ENCODE peak calls at places on chromosomes 3 and 15, in ten cellular contexts. One of them, this sample, is unnamed.

GRCh38 chr3:58206406-58207011 is 4.3 kb downstream of the DNASE1L3 start:
- DNase-seq in brain microvascular endothelial cell: peak; percentile 49
- DNase-seq in right atrium auricular region: no peak
- DNase-seq in left lung: no peak
- DNase-seq in upper lobe of right lung: no peak
- DNase-seq in cardiac muscle cell: peak; percentile 38
- DNase-seq in IMR-90: peak; percentile 56
- DNase-seq in bronchial epithelial cell: peak; percentile 89
- DNase-seq in ovary: no peak
- DNase-seq in PC-3: peak; percentile 88
- DNase-seq in this sample: peak; percentile 45

GRCh38 chr3:17094551-17094950 is 209.8 kb downstream of the PLCL2 start:
- DNase-seq in PC-3: no peak
- DNase-seq in bronchial epithelial cell: no peak
- DNase-seq in right atrium auricular region: no peak
- DNase-seq in left lung: no peak
- DNase-seq in brain microvascular endothelial cell: no peak
- DNase-seq in cardiac muscle cell: no peak
- DNase-seq in IMR-90: no peak
- DNase-seq in upper lobe of right lung: no peak
- DNase-seq in ovary: no peak
- DNase-seq in this sample: no peak

GRCh38 chr3:133376805-133377204 is 23.1 kb upstream of the BFSP2 start:
- DNase-seq in IMR-90: no peak
- DNase-seq in right atrium auricular region: no peak
- DNase-seq in left lung: no peak
- DNase-seq in bronchial epithelial cell: no peak
- DNase-seq in cardiac muscle cell: peak; percentile 9
- DNase-seq in upper lobe of right lung: no peak
- DNase-seq in PC-3: no peak
- DNase-seq in brain microvascular endothelial cell: peak; percentile 16
- DNase-seq in ovary: no peak
- DNase-seq in this sample: no peak

GRCh38 chr3:66555214-66555844 is 54.5 kb upstream of the LRIG1 start:
- DNase-seq in brain microvascular endothelial cell: no peak
- DNase-seq in right atrium auricular region: no peak
- DNase-seq in IMR-90: no peak
- DNase-seq in bronchial epithelial cell: no peak
- DNase-seq in cardiac muscle cell: no peak
- DNase-seq in left lung: no peak
- DNase-seq in ovary: no peak
- DNase-seq in PC-3: peak; percentile 67
- DNase-seq in upper lobe of right lung: no peak
- DNase-seq in this sample: no peak

GRCh38 chr3:149621218-149622005 is 36.4 kb downstream of the WWTR1 start:
- DNase-seq in left lung: no peak
- DNase-seq in PC-3: peak; percentile 71
- DNase-seq in IMR-90: peak; percentile 92
- DNase-seq in bronchial epithelial cell: peak; percentile 58
- DNase-seq in right atrium auricular region: no peak
- DNase-seq in cardiac muscle cell: peak; percentile 87
- DNase-seq in ovary: no peak
- DNase-seq in brain microvascular endothelial cell: peak; percentile 90
- DNase-seq in upper lobe of right lung: no peak
- DNase-seq in this sample: peak; percentile 95

GRCh38 chr3:167913218-167913902 is 177.8 kb downstream of the SERPINI1 start:
- DNase-seq in IMR-90: peak; percentile 3
- DNase-seq in ovary: no peak
- DNase-seq in PC-3: peak; percentile 46
- DNase-seq in brain microvascular endothelial cell: peak; percentile 35
- DNase-seq in upper lobe of right lung: no peak
- DNase-seq in left lung: no peak
- DNase-seq in cardiac muscle cell: peak; percentile 78
- DNase-seq in right atrium auricular region: no peak
- DNase-seq in bronchial epithelial cell: peak; percentile 15
- DNase-seq in this sample: peak; percentile 17

GRCh38 chr3:161337311-161337710 is 34.0 kb downstream of the SPTSSB start:
- DNase-seq in ovary: no peak
- DNase-seq in right atrium auricular region: no peak
- DNase-seq in PC-3: no peak
- DNase-seq in bronchial epithelial cell: no peak
- DNase-seq in cardiac muscle cell: no peak
- DNase-seq in left lung: no peak
- DNase-seq in brain microvascular endothelial cell: no peak
- DNase-seq in IMR-90: no peak
- DNase-seq in upper lobe of right lung: no peak
- DNase-seq in this sample: no peak

GRCh38 chr15:57035664-57036063 is 117.2 kb downstream of the TCF12 start:
- DNase-seq in PC-3: no peak
- DNase-seq in IMR-90: no peak
- DNase-seq in upper lobe of right lung: no peak
- DNase-seq in right atrium auricular region: no peak
- DNase-seq in brain microvascular endothelial cell: no peak
- DNase-seq in cardiac muscle cell: no peak
- DNase-seq in ovary: no peak
- DNase-seq in bronchial epithelial cell: no peak
- DNase-seq in left lung: no peak
- DNase-seq in this sample: no peak

GRCh38 chr15:67174864-67175573 is 79.4 kb downstream of the AAGAB start:
- DNase-seq in cardiac muscle cell: no peak
- DNase-seq in ovary: no peak
- DNase-seq in bronchial epithelial cell: peak; percentile 99
- DNase-seq in PC-3: peak; percentile 94
- DNase-seq in left lung: no peak
- DNase-seq in right atrium auricular region: no peak
- DNase-seq in upper lobe of right lung: no peak
- DNase-seq in brain microvascular endothelial cell: no peak
- DNase-seq in IMR-90: peak; percentile 68
- DNase-seq in this sample: no peak

GRCh38 chr3:51684971-51685751 is 14.1 kb downstream of the TEX264 start:
- DNase-seq in IMR-90: no peak
- DNase-seq in upper lobe of right lung: no peak
- DNase-seq in PC-3: no peak
- DNase-seq in ovary: no peak
- DNase-seq in bronchial epithelial cell: no peak
- DNase-seq in left lung: no peak
- DNase-seq in brain microvascular endothelial cell: no peak
- DNase-seq in cardiac muscle cell: no peak
- DNase-seq in right atrium auricular region: no peak
- DNase-seq in this sample: no peak

GRCh38 chr3:171797265-171797679 is 13.0 kb downstream of the PLD1 start:
- DNase-seq in cardiac muscle cell: no peak
- DNase-seq in brain microvascular endothelial cell: no peak
- DNase-seq in bronchial epithelial cell: peak; percentile 65
- DNase-seq in left lung: no peak
- DNase-seq in ovary: no peak
- DNase-seq in upper lobe of right lung: no peak
- DNase-seq in IMR-90: no peak
- DNase-seq in PC-3: no peak
- DNase-seq in right atrium auricular region: no peak
- DNase-seq in this sample: no peak

GRCh38 chr3:152943645-152944044 is 108.7 kb downstream of the P2RY1 start:
- DNase-seq in upper lobe of right lung: no peak
- DNase-seq in cardiac muscle cell: peak; percentile 4
- DNase-seq in IMR-90: no peak
- DNase-seq in ovary: no peak
- DNase-seq in right atrium auricular region: no peak
- DNase-seq in PC-3: peak; percentile 65
- DNase-seq in bronchial epithelial cell: peak; percentile 92
- DNase-seq in brain microvascular endothelial cell: no peak
- DNase-seq in left lung: no peak
- DNase-seq in this sample: no peak

GRCh38 chr15:66251790-66252355 is 1.7 kb downstream of the MEGF11 start:
- DNase-seq in right atrium auricular region: no peak
- DNase-seq in left lung: no peak
- DNase-seq in cardiac muscle cell: no peak
- DNase-seq in brain microvascular endothelial cell: no peak
- DNase-seq in PC-3: no peak
- DNase-seq in ovary: peak; percentile 21
- DNase-seq in IMR-90: no peak
- DNase-seq in bronchial epithelial cell: no peak
- DNase-seq in upper lobe of right lung: no peak
- DNase-seq in this sample: no peak

GRCh38 chr3:37896775-37897174 is 35.1 kb downstream of the CTDSPL start:
- DNase-seq in upper lobe of right lung: no peak
- DNase-seq in bronchial epithelial cell: no peak
- DNase-seq in PC-3: no peak
- DNase-seq in right atrium auricular region: no peak
- DNase-seq in ovary: no peak
- DNase-seq in IMR-90: no peak
- DNase-seq in cardiac muscle cell: no peak
- DNase-seq in brain microvascular endothelial cell: no peak
- DNase-seq in left lung: no peak
- DNase-seq in this sample: no peak
- TF ChIP-seq CTCF in upper lobe of right lung: no peak
- TF ChIP-seq CTCF in bronchial epithelial cell: no peak
- TF ChIP-seq CTCF in PC-3: no peak
- TF ChIP-seq CTCF in right atrium auricular region: no peak
- TF ChIP-seq CTCF in ovary: no peak
- TF ChIP-seq CTCF in IMR-90: no peak
- TF ChIP-seq CTCF in cardiac muscle cell: no peak
- TF ChIP-seq CTCF in brain microvascular endothelial cell: no peak
- TF ChIP-seq CTCF in left lung: no peak
- TF ChIP-seq CTCF in this sample: no peak

GRCh38 chr3:181613191-181613590 is 98.5 kb upstream of the SOX2 start:
- DNase-seq in bronchial epithelial cell: no peak
- DNase-seq in PC-3: no peak
- DNase-seq in upper lobe of right lung: no peak
- DNase-seq in right atrium auricular region: no peak
- DNase-seq in cardiac muscle cell: no peak
- DNase-seq in IMR-90: no peak
- DNase-seq in brain microvascular endothelial cell: no peak
- DNase-seq in ovary: no peak
- DNase-seq in left lung: no peak
- DNase-seq in this sample: no peak
- H3K4me3 ChIP-seq in bronchial epithelial cell: no peak overlapping the region
- H3K4me3 ChIP-seq in PC-3: no peak overlapping the region
- H3K4me3 ChIP-seq in upper lobe of right lung: no peak overlapping the region
- H3K4me3 ChIP-seq in right atrium auricular region: no peak overlapping the region
- H3K4me3 ChIP-seq in cardiac muscle cell: no peak overlapping the region
- H3K4me3 ChIP-seq in IMR-90: no peak overlapping the region
- H3K4me3 ChIP-seq in brain microvascular endothelial cell: no peak overlapping the region
- H3K4me3 ChIP-seq in ovary: no peak overlapping the region
- H3K4me3 ChIP-seq in left lung: no peak overlapping the region
- H3K4me3 ChIP-seq in this sample: no peak overlapping the region

DNA sequence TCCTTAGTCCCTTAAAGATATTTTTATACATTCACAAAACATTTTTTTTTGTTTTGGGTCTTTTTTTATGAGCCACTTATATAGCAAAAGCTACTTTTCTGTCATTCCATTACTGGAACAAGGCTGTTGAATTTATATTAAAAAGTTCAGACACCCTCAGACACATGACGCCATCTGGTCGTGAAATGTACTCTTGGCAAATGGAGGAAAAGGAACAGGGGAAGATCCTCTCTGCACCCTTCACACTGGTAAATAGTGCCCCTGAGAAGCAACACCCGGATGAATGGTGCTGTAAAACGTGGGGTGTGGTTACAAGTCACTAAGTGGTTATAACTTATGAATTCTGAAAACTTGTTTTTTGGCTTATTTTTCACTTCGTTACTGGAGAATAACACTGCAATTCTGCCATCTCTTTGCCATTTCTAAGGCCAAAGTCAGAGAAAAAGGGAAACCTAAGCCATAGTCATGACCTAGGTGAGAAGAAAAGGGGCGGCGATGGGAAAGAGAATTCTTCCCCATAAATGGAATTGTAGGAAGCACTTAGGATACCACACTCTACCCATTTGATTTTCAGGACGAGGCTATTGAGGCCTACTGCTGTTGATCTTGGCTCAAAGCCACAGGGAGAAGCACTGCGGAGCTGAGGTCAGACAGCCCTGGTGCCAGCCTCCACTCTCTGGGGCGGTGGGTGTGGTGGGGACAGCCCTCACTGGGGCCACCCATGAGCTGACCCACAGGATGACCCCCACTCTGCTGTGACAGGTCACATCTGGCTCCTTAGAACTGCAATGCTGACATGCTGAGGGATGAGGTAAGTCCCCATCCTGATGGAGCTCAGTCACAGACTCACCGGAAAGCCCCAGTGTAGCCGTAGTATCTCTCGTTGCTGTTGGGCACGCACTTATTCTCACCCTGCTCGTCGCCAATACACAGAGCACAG is 21.8 kb downstream of the LTF start:
- DNase-seq in left lung: no peak
- DNase-seq in upper lobe of right lung: no peak
- DNase-seq in IMR-90: no peak
- DNase-seq in cardiac muscle cell: no peak
- DNase-seq in brain microvascular endothelial cell: peak; percentile 19
- DNase-seq in PC-3: no peak
- DNase-seq in ovary: no peak
- DNase-seq in bronchial epithelial cell: no peak
- DNase-seq in right atrium auricular region: peak; percentile 70
- DNase-seq in this sample: no peak
- TF ChIP-seq CTCF in left lung: no peak
- TF ChIP-seq CTCF in upper lobe of right lung: peak; percentile 66
- TF ChIP-seq CTCF in IMR-90: no peak
- TF ChIP-seq CTCF in cardiac muscle cell: no peak
- TF ChIP-seq CTCF in brain microvascular endothelial cell: peak; percentile 65
- TF ChIP-seq CTCF in PC-3: no peak
- TF ChIP-seq CTCF in ovary: no peak
- TF ChIP-seq CTCF in bronchial epithelial cell: no peak
- TF ChIP-seq CTCF in right atrium auricular region: peak; percentile 77
- TF ChIP-seq CTCF in this sample: no peak

GRCh38 chr15:89409184-89409992 is 74.8 kb upstream of the POLG start:
- DNase-seq in PC-3: no peak
- DNase-seq in right atrium auricular region: no peak
- DNase-seq in cardiac muscle cell: no peak
- DNase-seq in ovary: no peak
- DNase-seq in upper lobe of right lung: no peak
- DNase-seq in bronchial epithelial cell: no peak
- DNase-seq in left lung: no peak
- DNase-seq in IMR-90: no peak
- DNase-seq in brain microvascular endothelial cell: no peak
- DNase-seq in this sample: no peak
- H3K4me3 ChIP-seq in PC-3: no peak overlapping the region
- H3K4me3 ChIP-seq in right atrium auricular region: peak overlapping the region; percentile 29
- H3K4me3 ChIP-seq in cardiac muscle cell: no peak overlapping the region
- H3K4me3 ChIP-seq in ovary: no peak overlapping the region
- H3K4me3 ChIP-seq in upper lobe of right lung: peak overlapping the region; percentile 32
- H3K4me3 ChIP-seq in bronchial epithelial cell: no peak overlapping the region
- H3K4me3 ChIP-seq in left lung: peak overlapping the region; percentile 1
- H3K4me3 ChIP-seq in IMR-90: no peak overlapping the region
- H3K4me3 ChIP-seq in brain microvascular endothelial cell: no peak overlapping the region
- H3K4me3 ChIP-seq in this sample: peak overlapping the region; percentile 43

This sample was measured in AG10803.